ENCODE peak calls at places on chromosomes 2 and 18, in ten cellular contexts. N is cardiac fibroblast, J is progenitor cell of endocrine pancreas, W is GM13977, A is AG10803, T is keratinocyte, E is suprapubic skin, O is fibroblast of mammary gland, K is nephron progenitor cell, B is astrocyte of the spinal cord. I is an unnamed sample.

GRCh38 chr2:234032301-234032856 is 18.1 kb upstream of the SPP2 start:
- DNase-seq in B (peak; percentile 93), K (no peak), T (no peak), W (no peak), A (peak; percentile 83), J (no peak), N (peak; percentile 5), O (peak; percentile 93), E (no peak), I (no peak)

GRCh38 chr2:78757652-78758051 is 267.9 kb upstream of the REG3G start:
- DNase-seq in T (no peak), E (no peak), A (no peak), B (no peak), W (no peak), N (no peak), J (no peak), O (no peak), K (no peak), I (no peak)

GRCh38 chr2:61538920-61539559 is 884 bp upstream of the XPO1 start:
- DNase-seq in T (no peak), O (peak; percentile 59), B (peak; percentile 41), K (no peak), J (no peak), A (peak; percentile 21), W (peak; percentile 23), N (peak; percentile 45), E (no peak), I (no peak)

GRCh38 chr18:477565-477964 is 22.9 kb downstream of the COLEC12 start:
- DNase-seq in O (no peak), W (peak; percentile 38), N (no peak), A (no peak), T (peak; percentile 21), K (no peak), B (no peak), J (no peak), E (no peak), I (no peak)

GRCh38 chr2:239157269-239157668 is 243.6 kb downstream of the HDAC4 start:
- DNase-seq in E (peak; percentile 34), K (no peak), B (no peak), N (no peak), O (no peak), T (no peak), A (no peak), J (no peak), W (no peak), I (peak; percentile 14)

GRCh38 chr18:48161201-48161910 is 230.9 kb upstream of the SMAD2 start:
- DNase-seq in E (peak; percentile 87), O (peak; percentile 79), J (peak; percentile 78), A (peak; percentile 47), K (peak; percentile 91), N (peak; percentile 91), W (peak; percentile 87), B (peak; percentile 52), T (peak; percentile 23), I (peak; percentile 92)

GRCh38 chr18:9612215-9612830 is 2.0 kb downstream of the PPP4R1 start:
- DNase-seq in O (peak; percentile 58), A (peak; percentile 61), K (peak; percentile 3), B (peak; percentile 57), T (no peak), J (no peak), W (peak; percentile 41), N (peak; percentile 69), E (no peak), I (no peak)

GRCh38 chr2:20447437-20448245 is 767 bp downstream of the RHOB start:
- DNase-seq in N (peak; percentile 64), T (no peak), B (peak; percentile 54), K (peak; percentile 53), A (peak; percentile 46), O (peak; percentile 41), W (peak; percentile 72), J (no peak), E (peak; percentile 74), I (peak; percentile 47)

GRCh38 chr18:46264255-46264654 is 160.1 kb downstream of the HAUS1 start:
- DNase-seq in O (peak; percentile 35), K (no peak), N (peak; percentile 78), E (no peak), J (no peak), A (peak; percentile 34), W (peak; percentile 12), B (peak; percentile 83), T (no peak), I (no peak)
- TF ChIP-seq CTCF in O (no peak), K (no peak), N (peak; percentile 15), E (no peak), J (no peak), A (no peak), W (no peak), B (no peak), T (no peak), I (no peak)

GRCh38 chr2:96599941-96600340 is 38.2 kb downstream of the KANSL3 start:
- DNase-seq in T (no peak), A (no peak), J (no peak), B (no peak), O (no peak), E (no peak), N (no peak), K (no peak), W (no peak), I (no peak)

GRCh38 chr2:96601382-96602292 is 36.5 kb downstream of the KANSL3 start:
- DNase-seq in W (no peak), T (no peak), J (no peak), O (no peak), K (no peak), A (no peak), E (no peak), N (no peak), B (no peak), I (no peak)

GRCh38 chr2:96602330-96602823 is 35.7 kb downstream of the KANSL3 start:
- DNase-seq in T (no peak), K (no peak), A (no peak), B (no peak), E (no peak), O (no peak), J (no peak), W (no peak), N (no peak), I (no peak)

GRCh38 chr2:96608459-96609455 is 29.4 kb downstream of the KANSL3 start:
- DNase-seq in N (peak; percentile 22), T (no peak), A (peak; percentile 33), E (no peak), B (peak; percentile 28), W (no peak), J (no peak), K (no peak), O (peak; percentile 85), I (no peak)

DNA sequence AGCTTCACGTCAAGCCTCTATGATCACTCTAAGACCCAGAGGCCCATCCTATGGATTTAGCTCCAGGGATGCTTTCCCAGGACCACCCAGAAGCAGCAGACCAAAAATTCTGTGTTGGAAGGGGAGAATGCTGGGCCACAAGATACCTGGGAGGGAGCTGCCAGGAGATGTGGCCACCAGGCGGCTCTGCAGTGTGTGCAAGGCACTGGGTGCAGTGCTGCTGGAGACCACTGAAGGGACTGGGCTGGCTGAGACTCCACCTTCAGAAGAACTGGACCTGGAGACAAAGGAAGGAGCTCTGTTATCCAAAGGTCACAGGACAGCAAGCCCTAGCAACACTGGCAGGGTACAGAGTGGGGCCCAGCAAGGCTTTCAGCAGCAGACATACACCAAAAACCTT is 34.0 kb downstream of the KANSL3 start:
- DNase-seq in N (no peak), T (no peak), A (no peak), B (no peak), W (no peak), E (no peak), O (no peak), J (no peak), K (no peak), I (peak; percentile 29)
- TF ChIP-seq CTCF in N (peak; percentile 12), T (peak; percentile 10), A (no peak), B (peak; percentile 17), W (no peak), E (no peak), O (peak; percentile 17), J (peak; percentile 47), K (no peak), I (no peak)

GRCh38 chr18:12478269-12479057 is 70.7 kb downstream of the PRELID3A start:
- DNase-seq in E (no peak), B (no peak), K (no peak), O (no peak), W (no peak), J (no peak), N (no peak), A (no peak), T (no peak), I (no peak)
- TF ChIP-seq CTCF in E (no peak), B (no peak), K (no peak), O (peak; percentile 14), W (no peak), J (peak; percentile 10), N (no peak), A (peak; percentile 10), T (no peak), I (no peak)

GRCh38 chr2:46815121-46815802 is 100.3 kb downstream of the MCFD2 start:
- DNase-seq in A (peak; percentile 41), W (no peak), B (no peak), N (no peak), K (no peak), O (peak; percentile 36), J (no peak), E (no peak), T (no peak), I (no peak)
- TF ChIP-seq CTCF in A (no peak), W (no peak), B (no peak), N (no peak), K (no peak), O (no peak), J (no peak), E (no peak), T (no peak), I (no peak)

DNA sequence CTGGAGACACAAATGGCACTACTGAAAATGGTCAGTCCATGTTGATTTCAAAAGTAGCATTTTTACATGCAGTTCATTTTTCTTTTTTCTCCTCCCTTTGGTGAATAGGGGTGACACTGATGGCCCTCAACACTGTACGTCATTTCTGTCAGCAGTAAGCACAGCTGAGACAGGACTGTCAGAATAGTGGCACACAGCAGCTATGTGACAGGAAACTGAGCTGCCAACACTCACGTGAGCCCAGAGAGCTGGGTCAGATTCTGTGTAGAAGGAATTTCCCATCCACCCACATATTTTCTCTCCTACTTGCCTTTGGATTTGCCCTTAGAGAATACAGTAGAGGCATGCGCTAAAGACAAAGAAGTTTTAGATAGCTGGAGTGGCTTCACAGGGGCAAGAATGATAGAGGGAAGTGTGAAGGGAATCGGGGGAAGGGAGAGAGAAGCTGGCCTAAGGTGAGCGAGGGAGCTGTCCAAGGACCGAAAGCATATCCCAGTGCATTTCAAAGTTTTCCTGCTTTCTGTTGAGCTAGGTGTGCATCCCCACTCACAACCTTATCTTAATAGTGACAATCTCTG is 476.6 kb downstream of the CNTNAP5 start:
- DNase-seq in A (no peak), K (no peak), T (no peak), N (no peak), O (no peak), B (no peak), E (no peak), J (no peak), W (no peak), I (no peak)
- TF ChIP-seq CTCF in A (no peak), K (no peak), T (no peak), N (no peak), O (no peak), B (no peak), E (no peak), J (no peak), W (no peak), I (no peak)